ENCODE peak calls at places on chromosomes 6 and 20, in eight cellular contexts. P is RWPE1, N is esophagus squamous epithelium, I is progenitor cell of endocrine pancreas, Z is psoas muscle, A is neural crest cell, G is astrocyte of the spinal cord, B is AG04450. F is an unnamed sample.

GRCh38 chr6:88547768-88548167 is 381.6 kb upstream of the CNR1 start:
- DNase-seq in P (no peak), N (no peak), I (no peak), Z (no peak), A (no peak), G (no peak), B (no peak), F (no peak)

GRCh38 chr6:32113386-32114352 is 4.5 kb upstream of the TNXB start:
- DNase-seq in P (peak), N (no peak), I (no peak), Z (peak), A (no peak), G (peak), B (peak), F (peak)

GRCh38 chr6:165661416-165662001 is 1.5 kb downstream of the PDE10A start:
- DNase-seq in P (no peak), N (no peak), I (no peak), Z (no peak), A (peak), G (peak), B (no peak), F (no peak)

GRCh38 chr6:145031001-145031400 is 704.3 kb downstream of the EPM2A start:
- DNase-seq in P (no peak), N (no peak), I (no peak), Z (no peak), A (no peak), G (no peak), B (no peak), F (no peak)

GRCh38 chr6:18506387-18507017 is 119.4 kb downstream of the RNF144B start:
- DNase-seq in P (no peak), N (no peak), I (no peak), Z (no peak), A (no peak), G (no peak), B (no peak), F (no peak)

GRCh38 chr20:50804453-50805348 is 9.8 kb downstream of the BCAS4 start:
- DNase-seq in P (no peak), N (no peak), I (no peak), Z (no peak), A (no peak), G (no peak), B (no peak), F (no peak)

GRCh38 chr6:16167219-16167618 is 38.3 kb downstream of the MYLIP start:
- DNase-seq in P (no peak), N (no peak), I (no peak), Z (no peak), A (no peak), G (no peak), B (no peak), F (no peak)

GRCh38 chr6:137269803-137270202 is 50.6 kb upstream of the IFNGR1 start:
- DNase-seq in P (no peak), N (no peak), I (no peak), Z (no peak), A (no peak), G (no peak), B (no peak), F (no peak)

GRCh38 chr20:24762791-24763350 is 186.2 kb upstream of the CST7 start:
- DNase-seq in P (no peak), N (no peak), I (peak), Z (no peak), A (no peak), G (no peak), B (no peak), F (no peak)

GRCh38 chr20:57672164-57672563 is 37.7 kb downstream of the PMEPA1 start:
- DNase-seq in P (no peak), N (no peak), I (no peak), Z (peak), A (peak), G (peak), B (no peak), F (no peak)

GRCh38 chr6:111480988-111481830 is 1.8 kb downstream of the REV3L start:
- DNase-seq in P (no peak), N (no peak), I (no peak), Z (no peak), A (no peak), G (no peak), B (no peak), F (no peak)

GRCh38 chr6:137496909-137497721 is 2.9 kb upstream of the OLIG3 start:
- DNase-seq in P (no peak), N (no peak), I (no peak), Z (no peak), A (peak), G (no peak), B (no peak), F (no peak)

GRCh38 chr6:56713285-56713684 is 70.6 kb upstream of the DST start:
- DNase-seq in P (peak), N (no peak), I (no peak), Z (peak), A (no peak), G (peak), B (no peak), F (no peak)

GRCh38 chr6:17971128-17972073 is 16.0 kb downstream of the KIF13A start:
- DNase-seq in P (no peak), N (no peak), I (no peak), Z (no peak), A (no peak), G (peak), B (no peak), F (no peak)

GRCh38 chr20:45918182-45918737 is 6.3 kb upstream of the PLTP start:
- DNase-seq in P (no peak), N (no peak), I (no peak), Z (no peak), A (no peak), G (peak), B (no peak), F (no peak)

GRCh38 chr6:109807881-109808280 is 116.8 kb downstream of the FIG4 start:
- DNase-seq in P (no peak), N (no peak), I (no peak), Z (no peak), A (no peak), G (no peak), B (no peak), F (no peak)

GRCh38 chr6:89356644-89357043 is 4.1 kb upstream of the UBE2J1 start:
- DNase-seq in P (no peak), N (no peak), I (no peak), Z (no peak), A (no peak), G (no peak), B (no peak), F (no peak)

GRCh38 chr20:25987073-25987927 is 290.6 kb upstream of the ZNF337 start:
- DNase-seq in P (no peak), N (no peak), I (peak), Z (peak), A (no peak), G (peak), B (no peak), F (no peak)

GRCh38 chr20:6892729-6893128 is 125.2 kb downstream of the BMP2 start:
- DNase-seq in P (no peak), N (no peak), I (no peak), Z (no peak), A (no peak), G (no peak), B (no peak), F (no peak)

GRCh38 chr6:4487538-4487937 is 288.7 kb upstream of the CDYL start:
- DNase-seq in P (peak), N (no peak), I (no peak), Z (no peak), A (no peak), G (no peak), B (no peak), F (no peak)

GRCh38 chr20:58754584-58754983 is 62.0 kb downstream of the NPEPL1 start:
- DNase-seq in P (no peak), N (no peak), I (no peak), Z (no peak), A (no peak), G (no peak), B (no peak), F (no peak)

GRCh38 chr6:135812085-135812526 is 39.4 kb upstream of the PDE7B start:
- DNase-seq in P (no peak), N (no peak), I (no peak), Z (peak), A (no peak), G (peak), B (no peak), F (no peak)

GRCh38 chr6:31204751-31205145 is 34.3 kb upstream of the POU5F1 start:
- DNase-seq in P (no peak), N (no peak), I (no peak), Z (no peak), A (no peak), G (no peak), B (no peak), F (no peak)

GRCh38 chr6:169909113-169909512 is 157.7 kb downstream of the ERMARD start:
- DNase-seq in P (no peak), N (no peak), I (no peak), Z (no peak), A (no peak), G (no peak), B (no peak), F (no peak)

GRCh38 chr20:39468703-39469102 is 506.6 kb downstream of the DHX35 start:
- DNase-seq in P (no peak), N (no peak), I (no peak), Z (no peak), A (no peak), G (no peak), B (no peak), F (no peak)

GRCh38 chr6:143400258-143401059 is 50.0 kb downstream of the ADAT2 start:
- DNase-seq in P (no peak), N (no peak), I (no peak), Z (no peak), A (no peak), G (no peak), B (no peak), F (no peak)

GRCh38 chr20:48547682-48548081 is 280.1 kb downstream of the PREX1 start:
- DNase-seq in P (no peak), N (no peak), I (no peak), Z (no peak), A (no peak), G (no peak), B (no peak), F (no peak)

GRCh38 chr6:169256518-169256917 is 2.9 kb upstream of the THBS2 start:
- DNase-seq in P (no peak), N (no peak), I (no peak), Z (no peak), A (no peak), G (no peak), B (no peak), F (no peak)

GRCh38 chr6:157258878-157259277 is 64.4 kb downstream of the TMEM242 start:
- DNase-seq in P (no peak), N (no peak), I (no peak), Z (no peak), A (no peak), G (no peak), B (no peak), F (no peak)

GRCh38 chr6:41226752-41227151 is 1.4 kb upstream of the TREML4 start:
- DNase-seq in P (no peak), N (no peak), I (no peak), Z (no peak), A (no peak), G (no peak), B (no peak), F (no peak)

GRCh38 chr6:142380626-142381025 is 78.8 kb downstream of the ADGRG6 start:
- DNase-seq in P (no peak), N (no peak), I (no peak), Z (peak), A (no peak), G (no peak), B (no peak), F (no peak)

GRCh38 chr20:9241232-9241692 is 172.4 kb downstream of the PLCB4 start:
- DNase-seq in P (peak), N (no peak), I (no peak), Z (no peak), A (no peak), G (peak), B (no peak), F (peak)

GRCh38 chr6:56266011-56266410 is 18.6 kb upstream of the COL21A1 start:
- DNase-seq in P (no peak), N (no peak), I (no peak), Z (no peak), A (no peak), G (no peak), B (no peak), F (no peak)

GRCh38 chr20:56217820-56218219 is 30.7 kb upstream of the MC3R start:
- DNase-seq in P (no peak), N (no peak), I (no peak), Z (no peak), A (no peak), G (no peak), B (no peak), F (no peak)

GRCh38 chr6:103672169-103672568 is 1187.5 kb downstream of the HACE1 start:
- DNase-seq in P (no peak), N (no peak), I (no peak), Z (no peak), A (no peak), G (peak), B (no peak), F (no peak)

GRCh38 chr6:133890941-133891813 is 2.3 kb downstream of the TCF21 start:
- DNase-seq in P (peak), N (no peak), I (no peak), Z (peak), A (peak), G (peak), B (no peak), F (no peak)

GRCh38 chr6:43477235-43478007 is at the start of gene TJAP1:
- DNase-seq in P (peak), N (peak), I (peak), Z (peak), A (peak), G (peak), B (peak), F (no peak)

GRCh38 chr6:4858194-4859028 is 82.2 kb downstream of the CDYL start:
- DNase-seq in P (no peak), N (no peak), I (no peak), Z (no peak), A (no peak), G (no peak), B (no peak), F (no peak)

DNA sequence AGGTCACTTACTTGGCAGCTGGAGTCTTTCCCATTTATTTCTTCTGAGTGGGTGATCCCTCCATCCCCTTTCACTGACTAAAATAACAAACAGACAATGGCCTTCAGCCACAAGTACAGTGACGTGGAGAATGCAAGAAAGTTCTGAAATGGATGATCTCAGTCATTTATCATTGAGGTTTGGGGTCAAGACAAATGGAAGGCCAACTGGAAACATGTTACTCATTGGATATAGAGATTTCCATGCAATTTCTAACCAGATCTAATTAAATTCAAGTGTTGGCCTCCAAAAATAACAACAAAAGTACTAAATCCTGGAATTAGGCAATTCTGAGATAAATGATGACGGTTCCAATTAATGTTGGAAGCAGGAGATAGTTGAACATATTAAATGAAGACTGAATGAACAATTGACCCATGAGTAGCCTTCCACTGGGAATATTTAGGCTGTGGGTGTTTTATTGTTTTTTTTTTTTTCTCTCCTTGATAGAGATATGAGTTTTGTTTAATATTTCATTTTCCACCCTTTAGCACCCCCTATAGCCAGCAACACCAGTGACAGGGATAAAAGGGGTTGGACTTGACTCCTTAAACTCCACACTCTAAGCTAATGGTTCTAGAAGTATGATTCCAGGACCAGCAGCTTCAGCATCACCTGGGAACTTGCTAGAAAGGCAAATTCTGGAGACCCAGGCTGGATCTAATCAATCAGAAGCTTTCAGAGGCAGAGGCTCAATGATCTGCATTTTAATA is 112.8 kb downstream of the BCAS1 start:
- DNase-seq in P (no peak), N (no peak), I (no peak), Z (no peak), A (no peak), G (peak), B (no peak), F (no peak)
- TF ChIP-seq CTCF in P (no peak), N (no peak), I (no peak), Z (no peak), A (no peak), G (peak), B (peak), F (peak)

GRCh38 chr6:53310751-53311585 is 37.8 kb downstream of the ELOVL5 start:
- DNase-seq in P (no peak), N (no peak), I (no peak), Z (no peak), A (no peak), G (no peak), B (no peak), F (no peak)
- TF ChIP-seq CTCF in P (no peak), N (no peak), I (no peak), Z (no peak), A (no peak), G (no peak), B (no peak), F (no peak)

DNA sequence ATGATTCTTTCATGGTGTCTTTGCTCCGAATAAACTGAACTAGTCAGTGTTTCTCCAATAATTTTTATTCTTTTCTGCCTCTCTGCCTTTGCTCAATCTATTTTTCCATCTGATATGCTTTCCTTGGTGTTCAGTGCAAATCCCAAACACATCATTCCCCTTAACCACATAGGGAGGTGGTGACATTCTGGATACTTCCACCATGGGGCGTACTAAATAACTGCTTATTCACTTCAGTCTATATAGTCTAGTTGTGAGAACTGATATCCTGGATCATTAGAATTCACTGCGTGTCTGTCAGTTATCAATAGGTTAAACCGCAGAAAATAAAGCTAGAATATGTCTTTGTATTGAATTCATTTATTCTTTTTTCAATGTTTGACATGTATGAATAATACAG is 83.1 kb downstream of the KCNQ5 start:
- DNase-seq in P (no peak), N (no peak), I (no peak), Z (no peak), A (no peak), G (no peak), B (no peak), F (no peak)
- TF ChIP-seq CTCF in P (no peak), N (no peak), I (no peak), Z (no peak), A (no peak), G (no peak), B (no peak), F (no peak)

GRCh38 chr6:117072781-117073180 is 192.6 kb upstream of the VGLL2 start:
- DNase-seq in P (no peak), N (no peak), I (no peak), Z (no peak), A (no peak), G (no peak), B (no peak), F (no peak)
- TF ChIP-seq CTCF in P (no peak), N (no peak), I (no peak), Z (no peak), A (no peak), G (no peak), B (no peak), F (no peak)

GRCh38 chr6:161035182-161035980 is 43.8 kb downstream of the MAP3K4 start:
- DNase-seq in P (no peak), N (no peak), I (no peak), Z (no peak), A (no peak), G (no peak), B (no peak), F (no peak)

GRCh38 chr6:161035981-161036263 is 44.4 kb downstream of the MAP3K4 start:
- DNase-seq in P (no peak), N (no peak), I (no peak), Z (no peak), A (no peak), G (no peak), B (no peak), F (no peak)

GRCh38 chr6:161041274-161041673 is 49.7 kb downstream of the MAP3K4 start:
- DNase-seq in P (no peak), N (no peak), I (no peak), Z (no peak), A (no peak), G (no peak), B (no peak), F (no peak)

GRCh38 chr6:161037873-161038228 is 46.3 kb downstream of the MAP3K4 start:
- DNase-seq in P (no peak), N (no peak), I (no peak), Z (no peak), A (no peak), G (no peak), B (no peak), F (no peak)

GRCh38 chr6:161038229-161039003 is 46.8 kb downstream of the MAP3K4 start:
- DNase-seq in P (peak), N (no peak), I (no peak), Z (peak), A (no peak), G (peak), B (peak), F (peak)
- TF ChIP-seq CTCF in P (no peak), N (no peak), I (no peak), Z (no peak), A (no peak), G (peak), B (peak), F (peak)

GRCh38 chr20:1396264-1396663 is 3.4 kb upstream of the FKBP1A start:
- DNase-seq in P (no peak), N (no peak), I (no peak), Z (no peak), A (no peak), G (no peak), B (no peak), F (no peak)

GRCh38 chr20:1396702-1397101 is 3.8 kb upstream of the FKBP1A start:
- DNase-seq in P (no peak), N (no peak), I (no peak), Z (no peak), A (no peak), G (no peak), B (no peak), F (no peak)

GRCh38 chr20:1393507-1393882 is 641 bp upstream of the FKBP1A start:
- DNase-seq in P (no peak), N (no peak), I (no peak), Z (no peak), A (no peak), G (no peak), B (no peak), F (no peak)

GRCh38 chr20:1401431-1401907 is 8.6 kb upstream of the FKBP1A start:
- DNase-seq in P (no peak), N (no peak), I (no peak), Z (no peak), A (no peak), G (no peak), B (no peak), F (no peak)

DNA sequence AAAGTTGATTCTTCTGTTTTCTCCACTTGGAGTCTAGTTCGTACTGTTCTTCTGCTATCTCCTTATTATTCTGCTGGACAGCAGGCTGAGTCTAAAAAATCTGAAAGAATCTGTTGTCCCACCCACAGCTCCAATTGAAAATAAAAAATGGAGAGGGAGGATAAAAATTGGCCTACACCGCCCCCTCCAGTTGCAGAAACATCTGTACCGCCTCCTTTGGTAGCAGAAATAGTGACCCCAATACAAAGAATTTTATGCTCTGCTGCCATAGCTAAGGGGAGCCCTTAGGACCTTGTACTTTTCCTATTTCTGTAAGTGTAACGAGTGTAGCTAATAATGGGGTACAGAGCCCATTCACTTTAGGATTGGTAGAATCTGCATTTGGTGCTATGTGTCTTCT is 4.9 kb upstream of the FKBP1A start:
- DNase-seq in P (no peak), N (no peak), I (no peak), Z (no peak), A (no peak), G (no peak), B (no peak), F (no peak)
- TF ChIP-seq CTCF in P (no peak), N (no peak), I (no peak), Z (no peak), A (no peak), G (peak), B (peak), F (no peak)